ENCODE peak calls at places on chromosome 9, in six cellular contexts. W is mesendoderm, S is fibroblast of lung, G is suprapubic skin, J is SJCRH30, X is left lung. A is an unnamed sample. For H3K4me1, the result is how much of the 10 kb centered on the place peaks cover.

GRCh38 chr9:109487247-109487646 is 10.9 kb downstream of the PTPN3 start:
- DNase-seq in S (peak), G (no peak), X (no peak), J (no peak), W (peak), A (no peak)

GRCh38 chr9:16572005-16572727 is 298.3 kb downstream of the BNC2 start:
- DNase-seq in G (no peak), W (no peak), J (no peak), X (no peak), S (no peak), A (no peak)

GRCh38 chr9:125919565-125919964 is 172.4 kb downstream of the PBX3 start:
- DNase-seq in J (no peak), X (no peak), W (no peak), S (no peak), G (no peak), A (no peak)

GRCh38 chr9:129352157-129352870 is 174.3 kb upstream of the IER5L start:
- DNase-seq in X (peak), J (no peak), W (peak), G (no peak), S (no peak), A (no peak)

GRCh38 chr9:23825700-23826099 is 340 bp downstream of the ELAVL2 start:
- DNase-seq in W (no peak), G (no peak), J (no peak), S (peak), X (no peak), A (no peak)

GRCh38 chr9:16352791-16353401 is 517.6 kb downstream of the BNC2 start:
- DNase-seq in W (no peak), S (no peak), X (no peak), J (no peak), G (no peak), A (no peak)

GRCh38 chr9:27129221-27129620 is 20.2 kb downstream of the TEK start:
- DNase-seq in G (no peak), S (no peak), W (no peak), X (no peak), J (no peak), A (no peak)

GRCh38 chr9:95901506-95901905 is 26.0 kb downstream of the ERCC6L2 start:
- DNase-seq in G (no peak), W (no peak), J (no peak), X (no peak), S (no peak), A (no peak)

GRCh38 chr9:121700831-121701419 is 49.5 kb downstream of the DAB2IP start:
- DNase-seq in S (no peak), J (no peak), G (no peak), W (no peak), X (no peak), A (no peak)

GRCh38 chr9:23088932-23089364 is 642.3 kb downstream of the DMRTA1 start:
- DNase-seq in G (no peak), J (no peak), S (no peak), X (no peak), W (peak), A (no peak)

GRCh38 chr9:122360891-122361290 is 9.9 kb upstream of the PTGS1 start:
- DNase-seq in G (no peak), X (no peak), W (no peak), S (peak), J (no peak), A (no peak)

GRCh38 chr9:93154293-93154903 is 20.3 kb upstream of the NINJ1 start:
- DNase-seq in G (no peak), S (no peak), X (no peak), J (peak), W (peak), A (peak)

DNA sequence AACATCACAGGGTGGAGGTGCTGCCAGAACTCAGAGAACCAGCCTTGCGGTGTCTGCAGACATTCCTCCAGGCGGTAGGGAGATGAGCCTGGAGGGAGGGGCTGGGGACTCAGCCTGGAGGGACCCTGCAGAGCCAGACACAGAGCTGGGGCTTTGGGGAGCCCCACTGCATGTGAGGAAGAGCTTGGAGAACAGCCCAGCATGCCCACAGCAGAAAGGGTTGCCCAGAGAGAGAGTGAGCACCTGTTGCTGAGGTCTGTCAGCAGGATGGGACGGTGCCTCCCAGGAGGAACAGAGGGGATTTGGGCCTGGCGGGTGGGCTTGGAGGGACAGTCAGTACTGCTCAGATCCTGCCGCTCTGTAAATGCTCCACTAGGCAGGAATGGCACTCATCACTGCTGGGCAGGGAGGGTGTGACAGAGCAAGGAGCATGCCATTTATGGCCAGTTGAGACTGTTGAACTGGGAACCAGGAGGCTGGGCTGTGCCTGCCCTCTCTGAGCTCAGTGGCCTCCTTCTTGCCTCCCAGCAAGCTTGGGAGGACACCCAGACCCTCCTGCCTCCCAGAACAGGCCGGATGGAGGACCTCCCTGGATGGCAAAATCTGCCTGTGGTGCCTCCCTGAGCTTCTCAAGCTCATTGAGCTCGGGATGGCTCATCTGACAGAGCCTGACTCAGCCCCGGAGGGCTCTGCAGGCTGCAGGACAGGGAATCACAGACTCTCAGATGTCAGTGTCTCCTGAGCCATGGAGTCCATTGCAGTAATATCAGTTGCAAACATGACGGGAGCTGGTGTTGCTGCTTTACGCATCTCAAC is 828 bp upstream of the HRCT1 start:
- DNase-seq in X (no peak), S (peak), W (no peak), G (no peak), J (peak), A (no peak)
- H3K4me1 ChIP-seq in X (half or more), S (under half), W (under half), G (half or more), J (half or more), A (half or more)

GRCh38 chr9:87530716-87531115 is 33.0 kb downstream of the DAPK1 start:
- DNase-seq in J (no peak), X (no peak), S (no peak), W (no peak), G (no peak), A (no peak)
- H3K4me1 ChIP-seq in J (under half), X (under half), S (under half), W (under half), G (under half), A (under half)

DNA sequence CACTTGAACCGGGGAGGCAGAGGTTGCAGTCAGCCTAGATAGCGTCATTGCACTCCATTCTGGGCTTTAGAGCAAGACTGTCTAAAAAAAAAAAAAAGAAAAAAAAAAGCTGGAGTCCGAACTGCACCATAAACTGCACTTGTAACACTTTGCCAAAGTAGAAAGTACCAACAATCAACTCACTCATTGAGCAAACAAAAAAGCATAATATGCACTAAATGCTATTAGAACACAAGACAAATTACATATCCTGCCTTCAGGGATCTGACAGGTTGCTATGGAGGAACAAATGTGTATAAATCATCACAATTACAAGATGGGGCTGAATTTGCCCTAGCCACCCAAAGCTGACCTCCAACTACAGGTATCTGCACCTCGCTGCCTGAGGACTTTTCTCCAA is 27.9 kb downstream of the GNAQ start:
- DNase-seq in G (no peak), S (no peak), W (no peak), X (no peak), J (no peak), A (no peak)
- H3K4me1 ChIP-seq in G (under half), S (under half), W (under half), X (under half), J (under half), A (under half)

DNA sequence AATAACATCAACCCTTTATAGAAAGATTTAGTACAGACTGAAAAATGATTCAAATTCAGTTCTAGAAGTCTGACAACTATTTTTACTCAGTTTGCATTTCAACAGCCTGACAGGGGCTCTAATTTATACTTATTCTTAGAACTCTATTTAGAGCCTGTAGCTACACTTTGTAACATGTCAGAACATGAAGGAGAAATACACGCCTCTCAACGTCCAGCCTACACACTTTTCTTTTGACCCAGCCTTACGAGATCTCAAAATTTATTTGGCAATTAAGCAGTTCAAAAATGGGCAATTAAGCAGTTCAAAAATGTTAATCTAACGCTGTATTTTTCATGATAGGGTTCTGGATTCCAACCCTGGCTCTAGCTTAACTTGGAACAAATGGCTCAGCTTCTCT is 66.3 kb downstream of the PRRT1B start:
- DNase-seq in S (no peak), J (no peak), G (no peak), W (no peak), X (no peak), A (no peak)
- H3K4me1 ChIP-seq in S (under half), J (under half), G (under half), W (under half), X (under half), A (under half)

GRCh38 chr9:2023532-2023931 is 8.4 kb downstream of the SMARCA2 start:
- DNase-seq in W (no peak), J (no peak), G (no peak), S (no peak), X (no peak), A (no peak)

GRCh38 chr9:2026181-2026580 is 11.0 kb downstream of the SMARCA2 start:
- DNase-seq in W (no peak), G (no peak), X (no peak), J (no peak), S (no peak), A (no peak)

GRCh38 chr9:2026598-2026997 is 11.5 kb downstream of the SMARCA2 start:
- DNase-seq in S (no peak), J (no peak), W (no peak), G (no peak), X (no peak), A (no peak)

GRCh38 chr9:2023042-2023441 is 7.9 kb downstream of the SMARCA2 start:
- DNase-seq in G (no peak), J (no peak), X (no peak), W (peak), S (no peak), A (no peak)

DNA sequence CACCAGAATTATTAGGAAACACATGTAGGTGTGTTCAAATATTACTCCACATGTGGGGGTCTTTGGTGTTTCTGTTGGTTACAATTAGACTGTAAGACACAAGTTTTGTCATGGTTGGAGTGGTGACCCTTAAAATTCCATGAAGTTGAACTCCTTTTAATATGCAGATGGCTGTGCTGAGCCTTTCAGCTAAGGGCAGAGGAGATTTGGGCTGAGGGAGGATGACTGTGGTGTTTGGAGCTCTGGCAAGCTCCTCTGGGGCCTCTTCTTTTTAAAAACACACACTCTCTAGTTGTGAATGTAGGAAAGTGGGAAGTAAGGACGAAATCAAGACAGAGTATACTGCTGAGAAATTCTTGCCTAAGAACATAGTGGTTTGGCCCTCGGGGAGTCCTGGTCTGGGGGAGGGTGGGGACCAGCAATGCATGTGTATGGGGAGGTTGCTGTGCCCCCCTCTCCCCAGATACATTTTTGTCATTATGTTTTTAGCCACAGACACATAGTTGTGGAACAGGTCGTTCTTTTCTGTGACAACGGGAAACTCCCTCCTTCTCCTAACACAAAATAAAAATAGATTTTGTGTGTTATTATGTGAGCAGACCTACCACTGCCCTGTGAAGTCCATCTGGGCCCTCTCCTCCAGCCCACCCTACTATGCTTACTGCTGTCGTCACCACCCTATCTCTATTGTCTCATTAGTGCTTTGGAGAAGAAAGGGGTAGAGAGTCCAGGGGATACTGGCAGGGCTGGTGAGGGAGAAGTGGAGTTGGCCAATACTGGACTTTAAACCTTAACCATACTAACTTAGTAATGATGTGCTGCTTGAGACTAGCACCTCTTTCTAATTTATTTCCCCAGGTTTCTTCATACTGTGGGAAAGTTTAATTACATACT is 10.0 kb downstream of the SMARCA2 start:
- DNase-seq in W (no peak), X (no peak), J (no peak), S (peak), G (no peak), A (no peak)
- H3K4me1 ChIP-seq in W (under half), X (under half), J (under half), S (under half), G (half or more), A (half or more)

GRCh38 chr9:124562328-124562727 is 55.1 kb upstream of the NR5A1 start:
- DNase-seq in W (no peak), S (no peak), X (peak), J (no peak), G (no peak), A (no peak)
- H3K4me1 ChIP-seq in W (under half), S (under half), X (under half), J (under half), G (under half), A (under half)

GRCh38 chr9:127176631-127177030 is 54.2 kb upstream of the ANGPTL2 start:
- DNase-seq in J (peak), X (no peak), W (no peak), G (peak), S (no peak), A (no peak)
- H3K4me1 ChIP-seq in J (under half), X (under half), W (under half), G (under half), S (under half), A (under half)

GRCh38 chr9:87783180-87783579 is 57.3 kb downstream of the CTSL start:
- DNase-seq in J (no peak), S (no peak), W (no peak), X (no peak), G (no peak), A (no peak)
- H3K4me1 ChIP-seq in J (under half), S (under half), W (under half), X (under half), G (under half), A (under half)

DNA sequence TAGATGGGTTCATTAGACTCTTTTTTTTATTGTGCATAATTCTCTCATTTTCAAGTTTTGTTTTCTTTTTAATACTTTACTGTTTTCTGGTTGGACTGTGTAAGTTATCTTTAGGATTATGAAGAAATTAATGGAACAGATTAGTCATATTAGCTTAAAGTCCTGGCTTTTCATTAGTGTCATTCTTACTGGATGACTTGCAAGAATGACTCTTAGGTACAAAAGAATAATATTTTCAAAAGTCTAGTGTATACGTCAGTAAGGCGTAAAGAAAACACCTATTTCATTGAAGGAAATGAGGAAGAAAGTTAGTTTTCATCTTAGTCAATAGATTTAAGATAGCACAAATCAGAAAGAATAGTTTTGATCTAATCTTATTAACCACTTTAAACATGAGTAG is 20.4 kb downstream of the UHRF2 start:
- DNase-seq in J (no peak), X (no peak), W (no peak), G (no peak), S (peak), A (no peak)
- H3K4me1 ChIP-seq in J (under half), X (under half), W (under half), G (under half), S (under half), A (under half)

A was measured in naive thymus-derived CD4-positive, alpha-beta T cell.